ENCODE peak calls at places on chromosome 15, in four cellular contexts. S is HepG2, Q is WTC11, C is K562. Z is an unnamed sample.

GRCh38 chr15:101046826-101047225 is 127.7 kb downstream of the LRRK1 start:
- DNase-seq in S (no peak), Q (no peak), C (no peak), Z (no peak)

GRCh38 chr15:88649286-88649733 is 10.5 kb downstream of the ISG20 start:
- DNase-seq in S (peak), Q (no peak), C (no peak), Z (no peak)

GRCh38 chr15:61309236-61310016 is 80.3 kb upstream of the RORA start:
- DNase-seq in S (no peak), Q (no peak), C (no peak), Z (no peak)

GRCh38 chr15:49712846-49713450 is 92.1 kb downstream of the DTWD1 start:
- DNase-seq in S (no peak), Q (no peak), C (no peak), Z (no peak)

GRCh38 chr15:76336254-76337046 is at the start of gene ISL2:
- DNase-seq in S (peak), Q (peak), C (peak), Z (peak)

GRCh38 chr15:39628821-39629220 is 47.9 kb downstream of the THBS1 start:
- DNase-seq in S (no peak), Q (no peak), C (no peak), Z (no peak)

GRCh38 chr15:32100286-32100685 is 70.0 kb downstream of the CHRNA7 start:
- DNase-seq in S (no peak), Q (no peak), C (no peak), Z (no peak)

GRCh38 chr15:70240082-70240481 is 142.4 kb upstream of the TLE3 start:
- DNase-seq in S (no peak), Q (no peak), C (no peak), Z (no peak)

GRCh38 chr15:70281811-70282307 is 184.1 kb upstream of the TLE3 start:
- DNase-seq in S (no peak), Q (no peak), C (no peak), Z (no peak)

GRCh38 chr15:50265620-50266019 is at the start of gene HDC:
- DNase-seq in S (no peak), Q (no peak), C (no peak), Z (no peak)

GRCh38 chr15:27701014-27701413 is 398.1 kb downstream of the OCA2 start:
- DNase-seq in S (no peak), Q (no peak), C (no peak), Z (no peak)

GRCh38 chr15:32908135-32908801 is 190.5 kb downstream of the GREM1 start:
- DNase-seq in S (no peak), Q (no peak), C (no peak), Z (no peak)

GRCh38 chr15:89880727-89881126 is 13.1 kb downstream of the AP3S2 start:
- DNase-seq in S (no peak), Q (no peak), C (no peak), Z (no peak)

GRCh38 chr15:67080900-67081431 is 15.6 kb downstream of the SMAD3 start:
- DNase-seq in S (no peak), Q (no peak), C (peak), Z (no peak)

GRCh38 chr15:77027697-77028450 is 32.9 kb downstream of the PSTPIP1 start:
- DNase-seq in S (no peak), Q (peak), C (peak), Z (no peak)

GRCh38 chr15:41013698-41014414 is 60.6 kb downstream of the CHAC1 start:
- DNase-seq in S (no peak), Q (no peak), C (no peak), Z (no peak)

GRCh38 chr15:63434567-63435219 is 53.0 kb upstream of the CA12 start:
- DNase-seq in S (no peak), Q (no peak), C (no peak), Z (no peak)

GRCh38 chr15:67039349-67040075 is 25.9 kb upstream of the SMAD3 start:
- DNase-seq in S (no peak), Q (peak), C (peak), Z (no peak)

GRCh38 chr15:30954674-30955073 is 36.8 kb downstream of the MTMR10 start:
- DNase-seq in S (no peak), Q (no peak), C (no peak), Z (no peak)

GRCh38 chr15:76678766-76679165 is 226.4 kb downstream of the SCAPER start:
- DNase-seq in S (no peak), Q (no peak), C (no peak), Z (no peak)

GRCh38 chr15:66008920-66009572 is 139.8 kb downstream of the RAB11A start:
- DNase-seq in S (no peak), Q (no peak), C (peak), Z (no peak)

GRCh38 chr15:41544650-41545015 is 576 bp upstream of the RPAP1 start:
- DNase-seq in S (no peak), Q (no peak), C (no peak), Z (no peak)

GRCh38 chr15:80509800-80510199 is 105.6 kb downstream of the ARNT2 start:
- DNase-seq in S (no peak), Q (no peak), C (no peak), Z (no peak)

GRCh38 chr15:23628612-23629233 is 18.9 kb downstream of the MAGEL2 start:
- DNase-seq in S (no peak), Q (no peak), C (no peak), Z (no peak)

GRCh38 chr15:58731756-58732535 is 17.6 kb downstream of the ADAM10 start:
- DNase-seq in S (no peak), Q (no peak), C (peak), Z (no peak)

GRCh38 chr15:64017082-64017588 is 29.1 kb downstream of the DAPK2 start:
- DNase-seq in S (peak), Q (no peak), C (no peak), Z (no peak)

GRCh38 chr15:96416218-96416933 is 85.9 kb downstream of the NR2F2 start:
- DNase-seq in S (no peak), Q (peak), C (no peak), Z (no peak)

GRCh38 chr15:59062985-59063384 is 42.0 kb upstream of the CCNB2 start:
- DNase-seq in S (no peak), Q (no peak), C (no peak), Z (no peak)

GRCh38 chr15:45645026-45645980 is 10.5 kb downstream of the SQOR start:
- DNase-seq in S (no peak), Q (no peak), C (no peak), Z (no peak)

GRCh38 chr15:55993111-55993803 is at the start of gene NEDD4:
- DNase-seq in S (peak), Q (peak), C (peak), Z (peak)

GRCh38 chr15:76209523-76209922 is 101.7 kb downstream of the ETFA start:
- DNase-seq in S (no peak), Q (no peak), C (no peak), Z (no peak)

GRCh38 chr15:40053234-40054055 is 14.5 kb upstream of the SRP14 start:
- DNase-seq in S (no peak), Q (no peak), C (no peak), Z (no peak)

GRCh38 chr15:31483924-31484368 is 157.3 kb downstream of the KLF13 start:
- DNase-seq in S (no peak), Q (peak), C (no peak), Z (no peak)

GRCh38 chr15:62844564-62845235 is 197.8 kb upstream of the TPM1 start:
- DNase-seq in S (no peak), Q (no peak), C (no peak), Z (no peak)

GRCh38 chr15:40763801-40764765 is at the start of gene GCHFR:
- DNase-seq in S (peak), Q (peak), C (peak), Z (peak)

DNA sequence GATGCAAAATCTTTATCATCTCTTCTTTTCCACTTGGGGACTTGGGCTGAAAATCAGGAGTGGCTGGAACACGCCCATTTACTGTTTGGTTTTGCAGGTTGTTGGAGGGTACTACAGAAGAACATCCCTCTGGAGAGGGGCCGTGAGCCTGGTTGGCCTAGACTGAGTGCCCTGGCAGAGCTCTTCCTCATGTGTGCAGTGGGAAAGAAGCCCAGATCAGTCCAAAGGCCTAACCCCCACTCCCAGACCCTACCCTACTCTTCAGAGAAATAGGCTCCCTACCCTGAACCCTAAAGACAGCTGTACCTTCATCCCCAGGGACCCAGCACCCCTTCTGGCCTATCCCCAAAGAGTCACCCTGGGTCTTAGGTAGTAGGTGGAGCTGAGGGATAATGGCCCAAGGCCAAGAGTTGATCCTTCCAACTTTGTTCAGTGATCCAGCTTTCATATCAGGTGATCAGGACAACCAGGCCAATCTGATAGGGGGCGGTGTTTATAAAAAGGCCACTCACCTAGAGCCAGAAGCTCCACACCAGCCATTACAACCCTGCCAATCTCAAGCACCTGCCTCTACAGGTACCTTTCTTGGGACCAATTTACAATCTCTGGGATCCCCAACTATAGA is at the start of gene CYP1A2:
- DNase-seq in S (no peak), Q (no peak), C (no peak), Z (no peak)
- TF ChIP-seq ELF4 in S (no peak), Q (no peak), C (no peak), Z (no peak)

GRCh38 chr15:47975422-47975821 is 145.4 kb upstream of the SLC24A5 start:
- DNase-seq in S (no peak), Q (no peak), C (no peak), Z (no peak)
- TF ChIP-seq ELF4 in S (no peak), Q (no peak), C (no peak), Z (no peak)

GRCh38 chr15:94070341-94071275 is 160.8 kb upstream of the MCTP2 start:
- DNase-seq in S (no peak), Q (peak), C (no peak), Z (peak)
- TF ChIP-seq ELF4 in S (no peak), Q (no peak), C (no peak), Z (no peak)

DNA sequence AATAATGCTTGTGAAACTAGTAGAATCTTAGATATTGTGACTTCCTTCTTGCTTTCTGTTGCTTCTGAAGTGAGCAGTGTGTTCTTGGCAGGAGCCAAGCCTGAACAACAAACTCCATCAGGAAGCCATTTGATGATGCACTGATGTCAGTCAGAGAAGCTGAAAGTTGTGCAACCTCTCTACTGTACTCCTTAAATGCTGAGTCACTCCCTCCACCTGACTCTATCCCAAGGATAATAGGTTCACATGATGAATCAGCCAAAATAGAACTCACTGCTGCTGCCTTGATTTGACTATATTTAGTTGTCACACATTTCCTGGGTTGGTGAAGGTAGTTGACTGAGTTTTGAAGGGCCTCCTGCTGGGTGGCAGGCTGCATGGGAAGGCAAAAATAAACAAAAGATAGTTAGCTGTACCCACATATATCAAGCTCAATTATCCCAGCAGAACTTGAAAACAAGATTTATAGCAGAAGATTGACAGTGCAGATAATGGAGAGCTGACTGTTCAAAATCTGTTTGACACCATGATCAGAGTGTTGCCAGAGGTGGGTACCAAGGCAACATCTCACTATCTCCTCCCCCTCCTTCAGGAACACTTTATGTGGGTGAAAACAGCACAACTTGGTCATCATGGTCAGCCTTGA is 328.4 kb upstream of the DPH6 start:
- DNase-seq in S (no peak), Q (no peak), C (peak), Z (peak)
- TF ChIP-seq ELF4 in S (no peak), Q (no peak), C (no peak), Z (no peak)

DNA sequence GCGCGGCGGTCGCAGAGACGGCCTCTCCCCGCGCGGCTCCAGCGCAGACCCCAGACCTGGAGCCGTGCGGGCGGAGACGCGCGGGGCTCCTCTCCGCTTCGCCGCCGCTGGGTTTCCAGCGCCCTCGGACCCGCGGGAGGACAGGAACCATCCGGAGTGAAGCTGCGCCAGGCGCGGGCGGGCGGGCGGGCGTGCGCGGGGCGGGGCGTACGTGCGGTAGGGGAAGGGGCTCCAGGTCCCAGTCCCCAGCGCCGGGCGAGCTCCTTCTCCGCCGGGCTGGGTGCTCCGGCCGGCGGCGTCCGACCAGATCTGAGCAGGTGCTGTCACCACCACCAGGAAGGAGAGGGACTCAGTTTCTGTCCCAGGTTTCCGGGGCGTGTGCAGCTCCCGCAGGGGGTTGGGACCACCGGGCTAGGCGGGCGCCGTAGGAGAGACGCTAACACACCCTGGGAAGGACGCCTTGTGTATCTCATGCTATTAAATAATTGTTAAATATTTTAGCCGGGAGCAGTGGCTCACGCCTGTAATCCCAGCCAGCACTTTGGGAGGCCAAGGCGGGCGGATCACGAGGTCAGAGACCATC is at the start of gene CHRNA3:
- DNase-seq in S (no peak), Q (peak), C (no peak), Z (peak)
- TF ChIP-seq ELF4 in S (no peak), Q (no peak), C (no peak), Z (no peak)

DNA sequence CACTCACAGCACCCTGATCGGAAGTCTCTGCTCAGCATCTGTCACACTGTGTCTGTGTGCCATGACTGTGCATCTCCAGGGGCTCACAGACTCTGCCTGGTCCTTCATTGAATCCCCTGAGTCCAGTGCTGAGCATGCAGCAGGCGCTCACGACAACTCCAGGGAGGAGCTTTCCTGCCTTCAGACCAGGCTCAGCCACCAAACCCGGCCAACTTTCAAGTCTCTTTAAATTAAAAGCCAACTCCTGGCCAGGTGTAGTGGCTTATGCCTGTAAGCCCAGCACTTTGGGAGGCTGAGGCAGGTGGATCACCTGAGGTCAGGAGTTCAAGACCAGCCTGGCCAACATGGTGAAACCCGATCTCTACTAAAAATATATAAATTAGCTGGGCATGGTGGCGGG is 24.2 kb downstream of the GRAMD2A start:
- DNase-seq in S (no peak), Q (no peak), C (no peak), Z (no peak)
- TF ChIP-seq ELF4 in S (no peak), Q (no peak), C (no peak), Z (no peak)

DNA sequence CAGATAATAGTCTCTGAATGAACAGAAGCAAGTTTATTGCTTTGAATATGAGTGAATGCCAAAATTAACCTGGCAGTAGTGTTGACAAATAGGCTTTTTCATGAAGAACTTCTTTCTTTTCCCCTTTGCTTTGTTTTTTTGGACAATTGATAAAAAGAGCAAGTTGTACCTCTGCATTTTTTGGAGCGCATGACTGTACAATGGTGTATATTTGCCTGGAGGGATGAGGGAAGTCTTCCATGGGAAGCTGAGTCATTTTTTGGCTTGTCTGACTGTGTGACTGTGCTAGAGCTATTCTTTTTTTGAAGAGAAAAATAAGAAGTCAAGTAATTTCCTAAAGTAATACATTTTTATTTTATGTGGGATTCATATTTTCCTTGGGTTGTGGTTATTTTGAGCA is 186.9 kb downstream of the KLHL25 start:
- DNase-seq in S (no peak), Q (no peak), C (no peak), Z (no peak)
- TF ChIP-seq ELF4 in S (no peak), Q (no peak), C (no peak), Z (no peak)